ENCODE peak calls at places on chromosomes 13 and 19, in nine cellular contexts. M is mesenchymal stem cell; W is neural crest cell; J is activated T-helper 9 cell treated with anti-CD3 and anti-CD28 coated beads, Interleukin-2, amount 50 U/mL, for 16 hours; I is HS-27A; X is AG04449; V is left colon; L is activated CD4-positive, alpha-beta T cell treated with anti-CD3 and anti-CD28 coated beads, Interleukin-2, amount 50 U/mL, for 48 hours; B is stimulated activated naive CD8-positive, alpha-beta T cell treated with anti-CD3 and anti-CD28 coated beads, Interleukin-15, Interleukin-2, amounts not matched to agents 100 U/mL and 50 U/mL, for 24 hours. D is an unnamed sample.

GRCh38 chr13:28918030-28918429 is 97.9 kb downstream of the MTUS2 start:
- DNase-seq in J (no peak), B (no peak), W (no peak), V (no peak), I (no peak), X (no peak), M (no peak), L (no peak), D (no peak)

GRCh38 chr19:35253316-35254286 is 4.8 kb downstream of the LSR start:
- DNase-seq in W (no peak), B (no peak), I (no peak), X (no peak), L (no peak), J (no peak), M (no peak), V (no peak), D (no peak)

GRCh38 chr19:38529610-38530009 is 88.1 kb downstream of the MAP4K1 start:
- DNase-seq in J (no peak), M (no peak), B (no peak), V (no peak), L (no peak), I (no peak), X (no peak), W (no peak), D (no peak)

GRCh38 chr13:90545070-90545840 is 802.2 kb upstream of the MIR17HG start:
- DNase-seq in X (no peak), J (no peak), V (no peak), W (no peak), I (no peak), B (no peak), L (no peak), M (no peak), D (peak)

GRCh38 chr13:110308377-110309158 is 1.5 kb downstream of the COL4A2 start:
- DNase-seq in L (no peak), X (no peak), J (no peak), V (peak), I (no peak), W (peak), B (no peak), M (peak), D (no peak)

GRCh38 chr19:35675589-35676140 is 9.3 kb downstream of the UPK1A start:
- DNase-seq in I (no peak), V (no peak), X (no peak), M (no peak), W (no peak), B (no peak), J (no peak), L (no peak), D (no peak)

GRCh38 chr13:31756346-31756745 is 17.0 kb downstream of the RXFP2 start:
- DNase-seq in W (no peak), J (no peak), X (peak), I (peak), M (peak), L (no peak), B (no peak), V (no peak), D (no peak)

GRCh38 chr13:98450012-98450411 is 126.9 kb downstream of the STK24 start:
- DNase-seq in W (no peak), J (no peak), L (no peak), V (no peak), M (peak), B (no peak), I (no peak), X (no peak), D (no peak)

D was measured in erythroblast.